ENCODE peak calls at places on chromosome 11, in ten cellular contexts. One of them, this sample, is unnamed. For H3K9me3, the result is how much of the 10 kb centered on the place peaks cover.

GRCh38 chr11:60872124-60872951 is 5.0 kb downstream of the ZP1 start:
- DNase-seq in ascending aorta: peak
- DNase-seq in BE2C: no peak
- DNase-seq in sigmoid colon: peak
- DNase-seq in breast epithelium: no peak
- DNase-seq in endodermal cell: no peak
- DNase-seq in cardiac muscle cell: peak
- DNase-seq in ovary: peak
- DNase-seq in left ventricle myocardium inferior: peak
- DNase-seq in psoas muscle: peak
- DNase-seq in this sample: no peak

GRCh38 chr11:111814567-111814966 is 48.4 kb upstream of the PPP2R1B start:
- DNase-seq in BE2C: no peak
- DNase-seq in ovary: no peak
- DNase-seq in sigmoid colon: no peak
- DNase-seq in left ventricle myocardium inferior: no peak
- DNase-seq in breast epithelium: no peak
- DNase-seq in cardiac muscle cell: peak
- DNase-seq in endodermal cell: no peak
- DNase-seq in ascending aorta: no peak
- DNase-seq in psoas muscle: no peak
- DNase-seq in this sample: no peak

GRCh38 chr11:16973565-16973964 is 40.6 kb downstream of the PLEKHA7 start:
- DNase-seq in psoas muscle: no peak
- DNase-seq in ascending aorta: no peak
- DNase-seq in sigmoid colon: no peak
- DNase-seq in ovary: no peak
- DNase-seq in BE2C: no peak
- DNase-seq in cardiac muscle cell: no peak
- DNase-seq in endodermal cell: no peak
- DNase-seq in left ventricle myocardium inferior: no peak
- DNase-seq in breast epithelium: no peak
- DNase-seq in this sample: no peak

GRCh38 chr11:37504925-37505324 is 906.9 kb upstream of the RAG2 start:
- DNase-seq in psoas muscle: no peak
- DNase-seq in endodermal cell: no peak
- DNase-seq in cardiac muscle cell: peak
- DNase-seq in BE2C: no peak
- DNase-seq in ascending aorta: no peak
- DNase-seq in breast epithelium: no peak
- DNase-seq in left ventricle myocardium inferior: no peak
- DNase-seq in sigmoid colon: no peak
- DNase-seq in ovary: no peak
- DNase-seq in this sample: no peak

GRCh38 chr11:33500865-33501479 is 199.7 kb downstream of the C11orf91 start:
- DNase-seq in left ventricle myocardium inferior: no peak
- DNase-seq in ovary: no peak
- DNase-seq in ascending aorta: no peak
- DNase-seq in BE2C: no peak
- DNase-seq in cardiac muscle cell: peak
- DNase-seq in endodermal cell: peak
- DNase-seq in psoas muscle: no peak
- DNase-seq in sigmoid colon: no peak
- DNase-seq in breast epithelium: no peak
- DNase-seq in this sample: no peak

GRCh38 chr11:4480577-4481539 is 1.6 kb upstream of the OR52K1 start:
- DNase-seq in endodermal cell: no peak
- DNase-seq in left ventricle myocardium inferior: no peak
- DNase-seq in ovary: no peak
- DNase-seq in cardiac muscle cell: no peak
- DNase-seq in ascending aorta: no peak
- DNase-seq in breast epithelium: no peak
- DNase-seq in psoas muscle: no peak
- DNase-seq in sigmoid colon: no peak
- DNase-seq in BE2C: no peak
- DNase-seq in this sample: no peak

GRCh38 chr11:19276859-19277808 is 36.4 kb upstream of the E2F8 start:
- DNase-seq in ovary: no peak
- DNase-seq in breast epithelium: no peak
- DNase-seq in ascending aorta: no peak
- DNase-seq in BE2C: no peak
- DNase-seq in psoas muscle: no peak
- DNase-seq in sigmoid colon: no peak
- DNase-seq in cardiac muscle cell: peak
- DNase-seq in left ventricle myocardium inferior: no peak
- DNase-seq in endodermal cell: no peak
- DNase-seq in this sample: no peak

GRCh38 chr11:116733959-116734517 is 38.7 kb downstream of the BUD13 start:
- DNase-seq in psoas muscle: no peak
- DNase-seq in cardiac muscle cell: no peak
- DNase-seq in ovary: no peak
- DNase-seq in ascending aorta: peak
- DNase-seq in left ventricle myocardium inferior: no peak
- DNase-seq in breast epithelium: no peak
- DNase-seq in endodermal cell: no peak
- DNase-seq in BE2C: no peak
- DNase-seq in sigmoid colon: no peak
- DNase-seq in this sample: no peak

GRCh38 chr11:130631119-130631518 is 182.7 kb downstream of the ADAMTS15 start:
- DNase-seq in endodermal cell: no peak
- DNase-seq in cardiac muscle cell: peak
- DNase-seq in left ventricle myocardium inferior: no peak
- DNase-seq in BE2C: no peak
- DNase-seq in psoas muscle: no peak
- DNase-seq in ovary: no peak
- DNase-seq in sigmoid colon: no peak
- DNase-seq in breast epithelium: no peak
- DNase-seq in ascending aorta: no peak
- DNase-seq in this sample: no peak

GRCh38 chr11:78835646-78836045 is 261.0 kb upstream of the NARS2 start:
- DNase-seq in ascending aorta: no peak
- DNase-seq in psoas muscle: no peak
- DNase-seq in ovary: no peak
- DNase-seq in cardiac muscle cell: no peak
- DNase-seq in sigmoid colon: no peak
- DNase-seq in endodermal cell: no peak
- DNase-seq in BE2C: no peak
- DNase-seq in left ventricle myocardium inferior: no peak
- DNase-seq in breast epithelium: no peak
- DNase-seq in this sample: no peak

GRCh38 chr11:120771551-120772060 is 252.3 kb upstream of the TBCEL start:
- DNase-seq in ascending aorta: no peak
- DNase-seq in cardiac muscle cell: no peak
- DNase-seq in BE2C: no peak
- DNase-seq in sigmoid colon: peak
- DNase-seq in psoas muscle: no peak
- DNase-seq in left ventricle myocardium inferior: no peak
- DNase-seq in ovary: no peak
- DNase-seq in endodermal cell: peak
- DNase-seq in breast epithelium: no peak
- DNase-seq in this sample: no peak

GRCh38 chr11:46597609-46598219 is 3.9 kb upstream of the AMBRA1 start:
- DNase-seq in BE2C: no peak
- DNase-seq in psoas muscle: no peak
- DNase-seq in endodermal cell: no peak
- DNase-seq in left ventricle myocardium inferior: no peak
- DNase-seq in ascending aorta: no peak
- DNase-seq in ovary: no peak
- DNase-seq in cardiac muscle cell: peak
- DNase-seq in breast epithelium: no peak
- DNase-seq in sigmoid colon: no peak
- DNase-seq in this sample: no peak

GRCh38 chr11:99494065-99494464 is 473.3 kb downstream of the CNTN5 start:
- DNase-seq in ascending aorta: no peak
- DNase-seq in left ventricle myocardium inferior: no peak
- DNase-seq in psoas muscle: no peak
- DNase-seq in sigmoid colon: no peak
- DNase-seq in breast epithelium: no peak
- DNase-seq in cardiac muscle cell: no peak
- DNase-seq in endodermal cell: no peak
- DNase-seq in BE2C: no peak
- DNase-seq in ovary: no peak
- DNase-seq in this sample: no peak

GRCh38 chr11:61480936-61481335 is 27.6 kb upstream of the LRRC10B start:
- DNase-seq in sigmoid colon: no peak
- DNase-seq in endodermal cell: peak
- DNase-seq in psoas muscle: no peak
- DNase-seq in ascending aorta: no peak
- DNase-seq in left ventricle myocardium inferior: no peak
- DNase-seq in BE2C: peak
- DNase-seq in cardiac muscle cell: peak
- DNase-seq in ovary: no peak
- DNase-seq in breast epithelium: no peak
- DNase-seq in this sample: no peak

GRCh38 chr11:129709801-129710398 is 105.7 kb upstream of the TMEM45B start:
- DNase-seq in BE2C: no peak
- DNase-seq in psoas muscle: no peak
- DNase-seq in sigmoid colon: no peak
- DNase-seq in ascending aorta: peak
- DNase-seq in endodermal cell: peak
- DNase-seq in ovary: no peak
- DNase-seq in cardiac muscle cell: no peak
- DNase-seq in left ventricle myocardium inferior: no peak
- DNase-seq in breast epithelium: no peak
- DNase-seq in this sample: no peak

GRCh38 chr11:12207384-12208150 is 97.2 kb downstream of the MICAL2 start:
- DNase-seq in endodermal cell: no peak
- DNase-seq in sigmoid colon: no peak
- DNase-seq in cardiac muscle cell: peak
- DNase-seq in left ventricle myocardium inferior: no peak
- DNase-seq in psoas muscle: no peak
- DNase-seq in ovary: no peak
- DNase-seq in BE2C: no peak
- DNase-seq in ascending aorta: no peak
- DNase-seq in breast epithelium: no peak
- DNase-seq in this sample: no peak

GRCh38 chr11:67538306-67538705 is 15.1 kb upstream of the CABP2 start:
- DNase-seq in breast epithelium: no peak
- DNase-seq in ovary: no peak
- DNase-seq in left ventricle myocardium inferior: no peak
- DNase-seq in psoas muscle: no peak
- DNase-seq in ascending aorta: no peak
- DNase-seq in sigmoid colon: peak
- DNase-seq in cardiac muscle cell: peak
- DNase-seq in endodermal cell: no peak
- DNase-seq in BE2C: no peak
- DNase-seq in this sample: no peak

GRCh38 chr11:102837151-102837550 is 6.3 kb downstream of the MMP3 start:
- DNase-seq in cardiac muscle cell: no peak
- DNase-seq in sigmoid colon: no peak
- DNase-seq in ovary: no peak
- DNase-seq in endodermal cell: no peak
- DNase-seq in breast epithelium: no peak
- DNase-seq in ascending aorta: no peak
- DNase-seq in left ventricle myocardium inferior: no peak
- DNase-seq in BE2C: no peak
- DNase-seq in psoas muscle: no peak
- DNase-seq in this sample: no peak

GRCh38 chr11:41613321-41613720 is 153.9 kb upstream of the LRRC4C start:
- DNase-seq in psoas muscle: no peak
- DNase-seq in left ventricle myocardium inferior: no peak
- DNase-seq in ascending aorta: no peak
- DNase-seq in sigmoid colon: no peak
- DNase-seq in cardiac muscle cell: no peak
- DNase-seq in BE2C: no peak
- DNase-seq in breast epithelium: no peak
- DNase-seq in endodermal cell: no peak
- DNase-seq in ovary: no peak
- DNase-seq in this sample: no peak

GRCh38 chr11:41612415-41612814 is 153.0 kb upstream of the LRRC4C start:
- DNase-seq in endodermal cell: no peak
- DNase-seq in sigmoid colon: no peak
- DNase-seq in left ventricle myocardium inferior: no peak
- DNase-seq in BE2C: no peak
- DNase-seq in ovary: no peak
- DNase-seq in ascending aorta: no peak
- DNase-seq in cardiac muscle cell: no peak
- DNase-seq in breast epithelium: no peak
- DNase-seq in psoas muscle: no peak
- DNase-seq in this sample: no peak
- H3K9me3 ChIP-seq in endodermal cell: under half
- H3K9me3 ChIP-seq in sigmoid colon: under half
- H3K9me3 ChIP-seq in left ventricle myocardium inferior: under half
- H3K9me3 ChIP-seq in BE2C: under half
- H3K9me3 ChIP-seq in ovary: under half
- H3K9me3 ChIP-seq in ascending aorta: under half
- H3K9me3 ChIP-seq in cardiac muscle cell: under half
- H3K9me3 ChIP-seq in breast epithelium: under half
- H3K9me3 ChIP-seq in psoas muscle: under half
- H3K9me3 ChIP-seq in this sample: under half

DNA sequence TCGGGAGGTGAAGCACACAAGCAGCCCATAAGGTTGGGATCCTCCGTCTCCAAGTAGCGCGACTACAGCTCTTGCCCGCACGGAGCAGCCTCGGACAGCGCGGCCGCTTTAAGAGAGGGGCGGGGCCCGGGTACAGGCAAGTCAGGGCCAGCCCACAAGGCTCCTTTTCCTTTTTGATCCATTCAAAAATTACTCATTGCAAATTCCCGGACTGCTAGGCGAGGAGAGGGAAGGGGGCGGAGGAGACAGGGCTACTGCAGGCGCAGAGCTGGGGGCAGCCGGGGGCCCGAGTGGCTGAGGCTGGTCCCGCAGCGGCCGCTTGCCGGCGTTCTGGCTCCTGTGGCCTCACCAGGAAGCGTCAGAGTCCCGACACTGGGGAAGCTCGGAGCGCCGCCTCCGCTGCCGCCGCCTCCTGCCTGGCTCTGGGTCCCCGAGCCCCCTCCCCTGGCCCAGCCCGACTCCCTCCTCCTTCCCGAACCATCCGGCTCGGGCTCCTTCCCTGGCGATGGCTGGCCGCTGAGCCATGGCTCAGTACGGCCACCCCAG is at the start of gene UBASH3B:
- DNase-seq in psoas muscle: peak
- DNase-seq in breast epithelium: peak
- DNase-seq in ascending aorta: peak
- DNase-seq in ovary: peak
- DNase-seq in endodermal cell: peak
- DNase-seq in sigmoid colon: peak
- DNase-seq in BE2C: peak
- DNase-seq in left ventricle myocardium inferior: peak
- DNase-seq in cardiac muscle cell: peak
- DNase-seq in this sample: peak
- TF ChIP-seq CTCF in psoas muscle: peak
- TF ChIP-seq CTCF in breast epithelium: no peak
- TF ChIP-seq CTCF in ascending aorta: no peak
- TF ChIP-seq CTCF in ovary: no peak
- TF ChIP-seq CTCF in endodermal cell: peak
- TF ChIP-seq CTCF in sigmoid colon: no peak
- TF ChIP-seq CTCF in BE2C: no peak
- TF ChIP-seq CTCF in left ventricle myocardium inferior: peak
- TF ChIP-seq CTCF in cardiac muscle cell: no peak
- TF ChIP-seq CTCF in this sample: no peak

GRCh38 chr11:1543606-1544263 is 28.3 kb downstream of the DUSP8 start:
- DNase-seq in cardiac muscle cell: no peak
- DNase-seq in BE2C: no peak
- DNase-seq in sigmoid colon: no peak
- DNase-seq in ascending aorta: no peak
- DNase-seq in psoas muscle: no peak
- DNase-seq in left ventricle myocardium inferior: no peak
- DNase-seq in breast epithelium: no peak
- DNase-seq in ovary: no peak
- DNase-seq in endodermal cell: no peak
- DNase-seq in this sample: no peak
- H3K9me3 ChIP-seq in cardiac muscle cell: under half
- H3K9me3 ChIP-seq in BE2C: under half
- H3K9me3 ChIP-seq in sigmoid colon: under half
- H3K9me3 ChIP-seq in ascending aorta: under half
- H3K9me3 ChIP-seq in psoas muscle: under half
- H3K9me3 ChIP-seq in left ventricle myocardium inferior: under half
- H3K9me3 ChIP-seq in breast epithelium: under half
- H3K9me3 ChIP-seq in ovary: under half
- H3K9me3 ChIP-seq in endodermal cell: under half
- H3K9me3 ChIP-seq in this sample: under half

GRCh38 chr11:65045728-65046127 is 4.7 kb downstream of the SAC3D1 start:
- DNase-seq in left ventricle myocardium inferior: no peak
- DNase-seq in breast epithelium: no peak
- DNase-seq in ascending aorta: no peak
- DNase-seq in ovary: no peak
- DNase-seq in sigmoid colon: no peak
- DNase-seq in psoas muscle: no peak
- DNase-seq in endodermal cell: no peak
- DNase-seq in BE2C: no peak
- DNase-seq in cardiac muscle cell: no peak
- DNase-seq in this sample: no peak
- TF ChIP-seq CTCF in left ventricle myocardium inferior: no peak
- TF ChIP-seq CTCF in breast epithelium: no peak
- TF ChIP-seq CTCF in ascending aorta: no peak
- TF ChIP-seq CTCF in ovary: no peak
- TF ChIP-seq CTCF in sigmoid colon: no peak
- TF ChIP-seq CTCF in psoas muscle: no peak
- TF ChIP-seq CTCF in endodermal cell: peak
- TF ChIP-seq CTCF in BE2C: no peak
- TF ChIP-seq CTCF in cardiac muscle cell: no peak
- TF ChIP-seq CTCF in this sample: no peak

This sample was measured in CD8-positive, alpha-beta T cell.